ENCODE peak calls at places on chromosomes 3 and 15, in five cellular contexts. C is HCT116, M is MM.1S, E is omental fat pad, L is astrocyte of the spinal cord. N is an unnamed sample.

GRCh38 chr3:197499427-197499826 is 56.3 kb downstream of the BDH1 start:
- DNase-seq in E (no peak), M (no peak), C (peak), L (peak), N (no peak)

GRCh38 chr15:62469874-62470688 is 305.0 kb upstream of the C2CD4B start:
- DNase-seq in E (no peak), L (peak), C (peak), M (no peak), N (no peak)

GRCh38 chr3:131072099-131072559 is 45.5 kb downstream of the NEK11 start:
- DNase-seq in L (peak), C (no peak), M (no peak), E (no peak), N (no peak)

GRCh38 chr3:129417354-129417753 is 11.1 kb downstream of the EFCAB12 start:
- DNase-seq in M (no peak), E (no peak), L (peak), C (no peak), N (no peak)

GRCh38 chr3:11845661-11846060 is 1.0 kb downstream of the TAMM41 start:
- DNase-seq in E (no peak), M (peak), C (no peak), L (no peak), N (peak)

GRCh38 chr3:45946307-45946706 is 3.0 kb downstream of the CXCR6 start:
- DNase-seq in C (no peak), E (no peak), L (no peak), M (no peak), N (no peak)

GRCh38 chr3:38004415-38005075 is 14.0 kb downstream of the VILL start:
- DNase-seq in C (peak), L (peak), M (peak), E (peak), N (peak)

GRCh38 chr3:35946857-35947514 is 307.7 kb downstream of the ARPP21 start:
- DNase-seq in M (no peak), L (no peak), C (no peak), E (no peak), N (no peak)

GRCh38 chr15:52557242-52557641 is 11.6 kb downstream of the ARPP19 start:
- DNase-seq in M (no peak), E (no peak), C (no peak), L (no peak), N (no peak)

GRCh38 chr15:28111552-28111951 is 12.4 kb upstream of the OCA2 start:
- DNase-seq in L (no peak), M (no peak), C (no peak), E (no peak), N (no peak)

GRCh38 chr3:140580746-140581145 is 97.1 kb upstream of the TRIM42 start:
- DNase-seq in L (no peak), E (no peak), C (no peak), M (no peak), N (no peak)

GRCh38 chr15:90213123-90213817 is 12.1 kb downstream of the SEMA4B start:
- DNase-seq in C (no peak), E (no peak), M (no peak), L (no peak), N (no peak)

GRCh38 chr3:52406231-52406661 is 38.7 kb downstream of the SEMA3G start:
- DNase-seq in L (no peak), C (no peak), M (no peak), E (no peak), N (no peak)

DNA sequence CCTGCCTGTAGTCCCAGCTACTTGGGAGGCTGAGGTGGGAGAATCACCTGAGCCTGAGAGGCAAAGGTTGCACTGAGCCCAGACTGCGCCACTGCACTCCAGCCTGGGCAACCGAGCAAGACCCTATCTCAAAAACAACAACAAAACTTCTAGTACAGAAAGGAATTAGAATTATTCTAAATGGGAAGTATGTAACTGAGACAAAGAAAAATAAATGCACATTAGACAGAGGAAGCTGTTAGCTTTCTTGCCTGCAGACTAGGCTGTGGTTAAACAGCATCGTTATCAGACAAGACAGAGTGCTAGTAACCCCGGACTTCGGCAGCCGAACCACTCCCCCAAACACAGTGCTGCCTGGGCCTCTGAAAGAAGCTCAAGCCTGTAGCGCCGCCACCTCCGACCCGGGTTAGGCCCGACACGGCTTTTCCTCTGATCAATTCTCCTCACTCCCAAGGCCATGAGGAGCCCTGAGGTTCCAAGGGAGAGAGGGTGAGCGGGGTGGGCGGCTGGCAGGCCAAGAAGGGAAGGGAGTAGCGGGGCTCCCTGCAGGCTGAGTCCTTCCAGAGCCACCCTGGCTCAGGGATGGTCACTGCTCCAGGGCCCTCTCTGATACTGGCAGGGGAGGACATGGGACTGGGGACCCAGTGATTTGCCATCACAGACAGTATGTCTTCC is 44.8 kb upstream of the MUC4 start:
- DNase-seq in C (no peak), E (no peak), L (no peak), M (no peak), N (no peak)
- TF ChIP-seq CTCF in C (no peak), E (no peak), L (no peak), M (no peak), N (no peak)

GRCh38 chr3:139394116-139394515 is 4.7 kb upstream of the COPB2 start:
- DNase-seq in M (no peak), C (no peak), E (no peak), L (no peak), N (no peak)

GRCh38 chr3:139389552-139390368 is at the start of gene COPB2:
- DNase-seq in C (peak), M (peak), E (peak), L (peak), N (peak)

GRCh38 chr3:139388077-139388476 is 1.4 kb downstream of the COPB2 start:
- DNase-seq in E (no peak), C (no peak), L (no peak), M (no peak), N (no peak)

DNA sequence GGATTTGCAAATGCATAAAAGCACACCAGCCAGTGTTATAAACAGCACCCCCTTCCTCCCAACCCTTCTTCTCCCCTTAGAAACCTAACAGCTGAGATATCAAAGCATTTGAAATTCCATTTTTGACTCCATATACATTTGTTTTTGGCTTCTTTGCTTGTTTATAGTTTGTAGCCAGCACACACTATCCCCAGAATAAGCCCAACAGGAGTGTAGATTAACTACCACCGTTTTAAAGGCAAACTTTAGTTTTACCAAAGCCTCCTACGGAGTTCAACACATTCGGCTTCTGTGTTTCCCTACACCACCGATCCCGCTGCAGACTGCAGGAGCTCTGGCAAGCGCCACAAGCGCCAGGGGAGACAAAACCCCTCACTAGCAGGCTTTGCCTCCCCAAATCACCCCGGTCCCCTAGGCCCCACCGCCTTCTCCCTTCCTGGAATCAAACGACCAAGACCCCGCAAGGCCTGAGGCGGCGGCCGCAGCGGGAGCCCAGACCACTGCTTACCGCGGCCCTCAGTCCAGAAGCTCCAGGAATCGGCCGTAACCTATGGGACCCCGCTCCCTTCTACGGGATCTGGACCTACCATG is 391 bp downstream of the COPB2 start:
- DNase-seq in L (no peak), E (no peak), C (no peak), M (peak), N (peak)
- TF ChIP-seq CTCF in L (no peak), E (no peak), C (no peak), M (no peak), N (no peak)

GRCh38 chr3:180909369-180910127 is 2.9 kb upstream of the FXR1 start:
- DNase-seq in L (no peak), E (no peak), M (no peak), C (no peak), N (no peak)

GRCh38 chr3:180913582-180914404 is 1.3 kb downstream of the FXR1 start:
- DNase-seq in E (no peak), C (no peak), M (no peak), L (no peak), N (no peak)

GRCh38 chr3:180910823-180911222 is 1.6 kb upstream of the FXR1 start:
- DNase-seq in C (no peak), E (no peak), L (no peak), M (no peak), N (no peak)

GRCh38 chr3:180911876-180912303 is 580 bp upstream of the FXR1 start:
- DNase-seq in M (peak), L (no peak), E (no peak), C (no peak), N (no peak)

GRCh38 chr3:180912304-180913226 is at the start of gene FXR1:
- DNase-seq in C (peak), E (peak), L (peak), M (peak), N (peak)
- TF ChIP-seq CTCF in C (peak), E (no peak), L (peak), M (peak), N (peak)

GRCh38 chr3:134084230-134084950 is 54.7 kb upstream of the SLCO2A1 start:
- DNase-seq in C (no peak), L (no peak), M (no peak), E (no peak), N (no peak)
- TF ChIP-seq CTCF in C (no peak), L (no peak), M (no peak), E (no peak), N (no peak)

N was measured in GM20000.